ENCODE peak calls at places on chromosome 12, in five cellular contexts. F is left ventricle myocardium inferior, A is hippocampal formation, B is epithelial cell of prostate, T is fibroblast of mammary gland. D is an unnamed sample.

GRCh38 chr12:66166561-66166960 is 3.2 kb downstream of the TMBIM4 start:
- DNase-seq in F (no peak), A (no peak), B (no peak), T (no peak), D (no peak)

GRCh38 chr12:46841891-46842290 is 16.1 kb upstream of the SLC38A4 start:
- DNase-seq in T (no peak), F (no peak), A (no peak), B (no peak), D (no peak)

GRCh38 chr12:65156366-65156831 is 13.0 kb upstream of the LEMD3 start:
- DNase-seq in T (peak; percentile 8), F (no peak), A (no peak), B (no peak), D (no peak)

GRCh38 chr12:12794686-12795085 is 9.2 kb downstream of the APOLD1 start:
- DNase-seq in A (no peak), B (no peak), F (no peak), T (no peak), D (no peak)

GRCh38 chr12:5780536-5780935 is 164.5 kb downstream of the ANO2 start:
- DNase-seq in T (no peak), B (no peak), F (no peak), A (no peak), D (no peak)

GRCh38 chr12:52074006-52074405 is 4.2 kb downstream of the ATG101 start:
- DNase-seq in B (no peak), F (peak; percentile 70), A (no peak), T (peak; percentile 88), D (peak; percentile 47)

GRCh38 chr12:47755655-47756562 is 2.8 kb downstream of the RAPGEF3 start:
- DNase-seq in A (no peak), F (no peak), B (no peak), T (no peak), D (no peak)

GRCh38 chr12:129719426-129719825 is 184.4 kb downstream of the TMEM132D start:
- DNase-seq in A (no peak), T (no peak), F (no peak), B (no peak), D (no peak)

GRCh38 chr12:42421844-42422779 is 96.1 kb downstream of the PPHLN1 start:
- DNase-seq in T (peak; percentile 85), B (no peak), F (no peak), A (no peak), D (no peak)

GRCh38 chr12:26188132-26188531 is 7.2 kb upstream of the SSPN start:
- DNase-seq in A (no peak), B (no peak), T (peak; percentile 91), F (no peak), D (no peak)

GRCh38 chr12:132477009-132477702 is 12.8 kb upstream of the FBRSL1 start:
- DNase-seq in F (no peak), B (no peak), A (no peak), T (no peak), D (no peak)

GRCh38 chr12:62873116-62873825 is 61.7 kb downstream of the PPM1H start:
- DNase-seq in A (no peak), B (no peak), F (no peak), T (no peak), D (no peak)

GRCh38 chr12:119314290-119314689 is 20.2 kb upstream of the CCDC60 start:
- DNase-seq in B (no peak), A (no peak), F (no peak), T (no peak), D (no peak)

GRCh38 chr12:67525500-67525884 is 123.1 kb upstream of the DYRK2 start:
- DNase-seq in T (no peak), F (no peak), B (no peak), A (no peak), D (no peak)

GRCh38 chr12:93441111-93441616 is 583 bp downstream of the UBE2N start:
- DNase-seq in T (no peak), B (no peak), F (peak; percentile 33), A (no peak), D (peak; percentile 48)

GRCh38 chr12:67669925-67670631 is 21.5 kb downstream of the DYRK2 start:
- DNase-seq in F (no peak), T (no peak), A (no peak), B (no peak), D (no peak)

GRCh38 chr12:26126340-26127284 is 1.8 kb upstream of the BHLHE41 start:
- DNase-seq in F (peak; percentile 89), B (no peak), A (peak; percentile 74), T (peak; percentile 79), D (peak; percentile 89)

GRCh38 chr12:54051916-54052744 is 1.5 kb upstream of the HOXC4 start:
- DNase-seq in A (no peak), B (no peak), T (peak; percentile 60), F (no peak), D (no peak)

GRCh38 chr12:5166976-5167375 is 123.3 kb downstream of the KCNA5 start:
- DNase-seq in B (peak; percentile 16), A (peak; percentile 6), T (peak; percentile 62), F (no peak), D (no peak)

GRCh38 chr12:108730337-108731104 is 797 bp downstream of the CORO1C start:
- DNase-seq in A (peak; percentile 54), T (peak; percentile 85), B (no peak), F (peak; percentile 63), D (peak; percentile 76)

GRCh38 chr12:107349008-107349747 is 255.8 kb upstream of the CRY1 start:
- DNase-seq in F (no peak), T (peak; percentile 84), A (no peak), B (peak; percentile 92), D (no peak)

GRCh38 chr12:114397978-114398881 is 7.7 kb downstream of the TBX5 start:
- DNase-seq in T (no peak), A (no peak), F (no peak), B (no peak), D (no peak)

GRCh38 chr12:100908501-100908900 is 113.9 kb downstream of the ANO4 start:
- DNase-seq in A (no peak), T (peak; percentile 95), F (no peak), B (peak; percentile 55), D (no peak)

GRCh38 chr12:23525450-23526072 is 423.9 kb downstream of the SOX5 start:
- DNase-seq in B (peak; percentile 39), T (peak; percentile 24), F (no peak), A (no peak), D (no peak)

GRCh38 chr12:112916270-112916669 is 9.5 kb downstream of the OAS1 start:
- DNase-seq in A (no peak), B (peak; percentile 55), T (no peak), F (no peak), D (peak; percentile 37)

GRCh38 chr12:119328111-119328510 is 6.4 kb upstream of the CCDC60 start:
- DNase-seq in F (no peak), B (no peak), T (no peak), A (no peak), D (peak; percentile 24)

GRCh38 chr12:47858511-47859266 is 39.0 kb upstream of the HDAC7 start:
- DNase-seq in F (no peak), B (peak; percentile 39), T (no peak), A (no peak), D (no peak)

GRCh38 chr12:27966870-27967269 is 5.7 kb downstream of the PTHLH start:
- DNase-seq in B (no peak), A (no peak), F (no peak), T (peak; percentile 98), D (no peak)

GRCh38 chr12:80107221-80107620 is 7.9 kb downstream of the OTOGL start:
- DNase-seq in A (no peak), T (peak; percentile 30), B (no peak), F (no peak), D (no peak)

GRCh38 chr12:9667403-9667802 is 2.1 kb upstream of the CLEC2D start:
- DNase-seq in B (no peak), F (no peak), T (no peak), A (no peak), D (no peak)

GRCh38 chr12:56687225-56688128 is 607 bp downstream of the PTGES3 start:
- DNase-seq in A (peak; percentile 39), T (peak; percentile 24), F (peak; percentile 49), B (no peak), D (peak; percentile 55)

GRCh38 chr12:8899835-8900234 is 14.5 kb upstream of the PHC1 start:
- DNase-seq in B (no peak), A (no peak), T (no peak), F (no peak), D (no peak)

GRCh38 chr12:4114986-4115385 is 158.6 kb upstream of the CCND2 start:
- DNase-seq in B (no peak), A (no peak), T (no peak), F (no peak), D (no peak)

GRCh38 chr12:45336762-45337596 is 121.1 kb downstream of the ANO6 start:
- DNase-seq in T (peak; percentile 89), F (no peak), B (peak; percentile 41), A (no peak), D (no peak)

D was measured in left cardiac atrium.